ENCODE peak calls at places on chromosomes 12 and 14, in four cellular contexts. K is GM23338, A is A549, R is heart right ventricle. X is an unnamed sample.

GRCh38 chr12:108446766-108447165 is 68.3 kb upstream of the FICD start:
- DNase-seq in R (no peak), A (no peak), K (no peak), X (no peak)

GRCh38 chr14:51704465-51705050 is 52.8 kb downstream of the FRMD6 start:
- DNase-seq in A (no peak), R (no peak), K (peak; percentile 70), X (no peak)

GRCh38 chr12:53506881-53507719 is at the start of gene NPFF:
- DNase-seq in A (no peak), R (no peak), K (no peak), X (no peak)

GRCh38 chr12:94743174-94743573 is 92.8 kb upstream of the TMCC3 start:
- DNase-seq in R (no peak), K (no peak), A (no peak), X (no peak)

GRCh38 chr12:46445551-46446235 is 73.1 kb upstream of the SLC38A2 start:
- DNase-seq in R (no peak), K (no peak), A (no peak), X (no peak)

GRCh38 chr14:72736348-72736747 is 157.6 kb downstream of the DPF3 start:
- DNase-seq in K (peak; percentile 11), A (peak; percentile 31), R (no peak), X (no peak)

GRCh38 chr12:124456652-124457152 is 110.7 kb downstream of the NCOR2 start:
- DNase-seq in K (no peak), R (peak; percentile 44), A (no peak), X (peak; percentile 79)

GRCh38 chr14:102498678-102499265 is 10.8 kb downstream of the ANKRD9 start:
- DNase-seq in K (no peak), R (no peak), A (no peak), X (no peak)

GRCh38 chr12:26280869-26281268 is 85.5 kb downstream of the SSPN start:
- DNase-seq in K (no peak), A (no peak), R (no peak), X (no peak)

GRCh38 chr14:59768855-59769254 is 101.7 kb downstream of the RTN1 start:
- DNase-seq in K (no peak), R (no peak), A (no peak), X (no peak)

GRCh38 chr14:95495538-95496025 is 20.9 kb downstream of the SYNE3 start:
- DNase-seq in A (no peak), R (no peak), K (no peak), X (peak; percentile 82)

GRCh38 chr12:31589896-31590729 is 823 bp downstream of the DENND5B start:
- DNase-seq in A (peak; percentile 81), R (peak; percentile 74), K (peak; percentile 72), X (peak; percentile 60)
- TF ChIP-seq CTCF in A (peak; percentile 28), R (peak; percentile 34), K (peak; percentile 22), X (peak; percentile 14)

GRCh38 chr12:82686223-82687019 is at the start of gene TMTC2:
- DNase-seq in A (peak; percentile 89), R (peak; percentile 93), K (peak; percentile 93), X (peak; percentile 96)

GRCh38 chr12:82688619-82689018 is 1.9 kb downstream of the TMTC2 start:
- DNase-seq in A (no peak), R (no peak), K (no peak), X (no peak)

GRCh38 chr12:82685721-82686222 is 934 bp upstream of the TMTC2 start:
- DNase-seq in A (peak; percentile 96), K (peak; percentile 98), R (peak; percentile 93), X (peak; percentile 81)

GRCh38 chr12:82688035-82688501 is 1.4 kb downstream of the TMTC2 start:
- DNase-seq in R (no peak), K (no peak), A (peak; percentile 20), X (no peak)

GRCh38 chr12:82687020-82687951 is 580 bp downstream of the TMTC2 start:
- DNase-seq in A (peak; percentile 54), R (peak; percentile 23), K (peak; percentile 81), X (peak; percentile 51)
- TF ChIP-seq CTCF in A (no peak), R (no peak), K (peak; percentile 10), X (no peak)

GRCh38 chr14:55138091-55138490 is 9.0 kb downstream of the LGALS3 start:
- DNase-seq in A (no peak), R (no peak), K (peak; percentile 75), X (no peak)
- TF ChIP-seq CTCF in A (peak; percentile 16), R (no peak), K (peak; percentile 69), X (peak; percentile 10)

GRCh38 chr14:23286020-23286903 is at the start of gene HOMEZ:
- DNase-seq in R (peak; percentile 99), K (peak; percentile 98), A (peak; percentile 98), X (peak; percentile 97)
- TF ChIP-seq CTCF in R (peak; percentile 48), K (peak; percentile 1), A (no peak), X (no peak)

GRCh38 chr14:106277503-106277902 is 751.1 kb downstream of the TMEM121 start:
- DNase-seq in K (no peak), A (no peak), R (no peak), X (peak; percentile 24)
- TF ChIP-seq CTCF in K (no peak), A (peak; percentile 20), R (peak; percentile 11), X (peak; percentile 59)

GRCh38 chr12:129717438-129717837 is 186.4 kb downstream of the TMEM132D start:
- DNase-seq in A (no peak), K (no peak), R (no peak), X (no peak)
- TF ChIP-seq CTCF in A (no peak), K (no peak), R (no peak), X (no peak)

GRCh38 chr14:62308316-62308715 is 546.1 kb downstream of the SNAPC1 start:
- DNase-seq in K (peak; percentile 15), A (no peak), R (no peak), X (no peak)

GRCh38 chr14:62303437-62303836 is 541.2 kb downstream of the SNAPC1 start:
- DNase-seq in K (no peak), A (no peak), R (no peak), X (no peak)

GRCh38 chr14:62304172-62304571 is 542.0 kb downstream of the SNAPC1 start:
- DNase-seq in K (no peak), A (no peak), R (no peak), X (no peak)

GRCh38 chr14:62308927-62309326 is 546.7 kb downstream of the SNAPC1 start:
- DNase-seq in K (no peak), R (no peak), A (no peak), X (no peak)

GRCh38 chr14:62307844-62308243 is 545.6 kb downstream of the SNAPC1 start:
- DNase-seq in K (peak; percentile 47), R (no peak), A (no peak), X (no peak)
- TF ChIP-seq CTCF in K (no peak), R (no peak), A (no peak), X (no peak)

DNA sequence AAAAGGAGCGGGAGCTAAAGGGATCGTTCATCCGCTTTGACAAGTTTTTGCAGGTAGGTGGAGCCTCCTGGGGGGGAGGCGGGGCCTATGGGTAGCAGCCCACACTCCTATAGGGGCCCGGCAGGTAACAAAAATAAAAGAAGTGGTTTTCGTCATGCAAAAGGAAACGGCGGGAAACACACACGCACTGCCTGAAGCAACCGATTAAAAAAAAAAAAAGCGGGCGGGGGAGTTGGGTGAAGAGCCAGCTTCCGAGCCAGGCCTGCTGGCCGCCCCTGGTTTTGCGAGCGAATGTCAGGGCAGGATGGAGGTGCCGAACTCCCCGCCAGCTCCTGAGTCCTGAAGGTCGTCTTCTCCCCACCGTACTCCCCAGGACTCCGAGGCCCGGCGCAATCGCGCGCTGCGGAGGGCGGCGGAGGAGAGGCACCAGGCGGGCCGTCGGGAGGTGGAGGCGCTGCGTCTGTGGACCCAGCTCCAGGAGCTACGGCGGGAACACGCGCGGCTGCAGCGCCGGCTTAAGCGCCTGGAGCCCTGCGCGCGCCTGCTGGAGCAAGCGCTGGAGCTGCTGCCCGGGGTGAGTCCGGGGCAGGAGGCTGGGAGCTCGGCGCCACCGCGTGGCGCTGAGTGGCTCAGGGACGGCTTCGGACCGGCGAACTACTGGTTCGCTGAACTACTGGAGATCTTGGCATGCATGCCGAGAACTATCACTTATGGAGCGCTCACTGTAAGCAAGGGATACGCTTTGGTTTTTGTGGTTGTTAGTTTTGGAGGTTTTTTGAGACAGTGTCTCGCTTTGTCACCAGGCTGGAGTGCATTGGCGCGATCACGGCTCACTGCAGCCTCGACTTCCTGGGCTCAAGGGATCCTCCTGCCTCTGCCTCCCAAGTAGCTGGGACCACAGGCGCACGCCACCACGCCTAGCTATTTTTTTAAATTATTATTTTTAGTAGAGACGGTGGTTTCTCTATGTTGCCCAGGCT is 3.6 kb downstream of the CFAP73 start:
- DNase-seq in R (peak; percentile 45), A (peak; percentile 90), K (peak; percentile 87), X (peak; percentile 84)
- TF ChIP-seq CTCF in R (peak; percentile 61), A (peak; percentile 65), K (peak; percentile 72), X (peak; percentile 56)

DNA sequence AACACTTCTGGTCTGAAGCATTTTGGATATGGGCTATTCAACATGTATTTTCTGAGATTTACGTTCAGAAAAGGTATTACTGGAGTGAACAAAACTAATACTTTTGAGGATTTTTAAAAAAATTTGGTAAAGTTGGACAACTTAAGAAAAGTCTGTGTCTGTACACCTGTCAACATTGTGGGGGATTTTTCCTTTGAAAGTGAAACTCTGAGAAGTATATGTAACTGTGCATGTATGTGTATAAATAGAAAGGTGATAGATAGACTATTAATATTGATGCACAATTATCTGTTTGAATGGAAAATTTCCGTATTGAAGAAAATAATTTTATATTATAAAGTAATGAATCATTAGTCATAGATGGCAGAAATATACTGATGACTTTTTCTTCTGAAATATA is 312.8 kb upstream of the MDGA2 start:
- DNase-seq in R (no peak), A (no peak), K (no peak), X (no peak)
- TF ChIP-seq CTCF in R (no peak), A (no peak), K (no peak), X (no peak)

X was measured in GM10248.